ENCODE peak calls at places on chromosomes 16 and 17, in eight cellular contexts. One of them, this sample, is unnamed.

GRCh38 chr17:77271421-77271820 is 130.7 kb downstream of the SEC14L1 start:
- DNase-seq in stimulated activated CD4-positive, alpha-beta T cell treated with anti-CD3 and anti-CD28 coated beads, Interleukin-4, amount 100 ng/mL, for 4 hours: no peak
- DNase-seq in iPS DF 6.9: no peak
- DNase-seq in mesenteric fat pad: no peak
- DNase-seq in hypothalamus: no peak
- DNase-seq in CD8-positive, alpha-beta memory T cell: no peak
- DNase-seq in NCI-H1048: no peak
- DNase-seq in activated naive CD4-positive, alpha-beta T cell treated with anti-CD3 and anti-CD28 coated beads, Interleukin-2, amount 50 U/mL, for 16 hours: no peak
- DNase-seq in this sample: no peak

GRCh38 chr17:81733507-81734404 is 21.7 kb downstream of the SLC25A10 start:
- DNase-seq in activated naive CD4-positive, alpha-beta T cell treated with anti-CD3 and anti-CD28 coated beads, Interleukin-2, amount 50 U/mL, for 16 hours: peak
- DNase-seq in hypothalamus: peak
- DNase-seq in iPS DF 6.9: no peak
- DNase-seq in CD8-positive, alpha-beta memory T cell: peak
- DNase-seq in mesenteric fat pad: peak
- DNase-seq in stimulated activated CD4-positive, alpha-beta T cell treated with anti-CD3 and anti-CD28 coated beads, Interleukin-4, amount 100 ng/mL, for 4 hours: peak
- DNase-seq in NCI-H1048: no peak
- DNase-seq in this sample: peak

GRCh38 chr17:44004077-44004760 is at the start of gene NAGS:
- DNase-seq in activated naive CD4-positive, alpha-beta T cell treated with anti-CD3 and anti-CD28 coated beads, Interleukin-2, amount 50 U/mL, for 16 hours: no peak
- DNase-seq in iPS DF 6.9: no peak
- DNase-seq in mesenteric fat pad: no peak
- DNase-seq in CD8-positive, alpha-beta memory T cell: peak
- DNase-seq in hypothalamus: no peak
- DNase-seq in stimulated activated CD4-positive, alpha-beta T cell treated with anti-CD3 and anti-CD28 coated beads, Interleukin-4, amount 100 ng/mL, for 4 hours: no peak
- DNase-seq in NCI-H1048: no peak
- DNase-seq in this sample: no peak

GRCh38 chr17:846901-847777 is 65.0 kb downstream of the MRM3 start:
- DNase-seq in CD8-positive, alpha-beta memory T cell: no peak
- DNase-seq in hypothalamus: no peak
- DNase-seq in mesenteric fat pad: no peak
- DNase-seq in iPS DF 6.9: no peak
- DNase-seq in activated naive CD4-positive, alpha-beta T cell treated with anti-CD3 and anti-CD28 coated beads, Interleukin-2, amount 50 U/mL, for 16 hours: no peak
- DNase-seq in NCI-H1048: no peak
- DNase-seq in stimulated activated CD4-positive, alpha-beta T cell treated with anti-CD3 and anti-CD28 coated beads, Interleukin-4, amount 100 ng/mL, for 4 hours: no peak
- DNase-seq in this sample: no peak

GRCh38 chr16:70790815-70791214 is 10.1 kb downstream of the VAC14 start:
- DNase-seq in hypothalamus: no peak
- DNase-seq in CD8-positive, alpha-beta memory T cell: no peak
- DNase-seq in iPS DF 6.9: no peak
- DNase-seq in NCI-H1048: no peak
- DNase-seq in mesenteric fat pad: no peak
- DNase-seq in stimulated activated CD4-positive, alpha-beta T cell treated with anti-CD3 and anti-CD28 coated beads, Interleukin-4, amount 100 ng/mL, for 4 hours: no peak
- DNase-seq in activated naive CD4-positive, alpha-beta T cell treated with anti-CD3 and anti-CD28 coated beads, Interleukin-2, amount 50 U/mL, for 16 hours: no peak
- DNase-seq in this sample: no peak

GRCh38 chr17:21272881-21273839 is 11.4 kb upstream of the MAP2K3 start:
- DNase-seq in activated naive CD4-positive, alpha-beta T cell treated with anti-CD3 and anti-CD28 coated beads, Interleukin-2, amount 50 U/mL, for 16 hours: no peak
- DNase-seq in CD8-positive, alpha-beta memory T cell: no peak
- DNase-seq in stimulated activated CD4-positive, alpha-beta T cell treated with anti-CD3 and anti-CD28 coated beads, Interleukin-4, amount 100 ng/mL, for 4 hours: no peak
- DNase-seq in iPS DF 6.9: no peak
- DNase-seq in hypothalamus: no peak
- DNase-seq in NCI-H1048: no peak
- DNase-seq in mesenteric fat pad: no peak
- DNase-seq in this sample: no peak

GRCh38 chr17:62791235-62792121 is 16.6 kb downstream of the MARCHF10 start:
- DNase-seq in stimulated activated CD4-positive, alpha-beta T cell treated with anti-CD3 and anti-CD28 coated beads, Interleukin-4, amount 100 ng/mL, for 4 hours: no peak
- DNase-seq in activated naive CD4-positive, alpha-beta T cell treated with anti-CD3 and anti-CD28 coated beads, Interleukin-2, amount 50 U/mL, for 16 hours: no peak
- DNase-seq in hypothalamus: no peak
- DNase-seq in NCI-H1048: no peak
- DNase-seq in mesenteric fat pad: no peak
- DNase-seq in CD8-positive, alpha-beta memory T cell: no peak
- DNase-seq in iPS DF 6.9: no peak
- DNase-seq in this sample: no peak

GRCh38 chr16:87806608-87807546 is 41.1 kb upstream of the KLHDC4 start:
- DNase-seq in activated naive CD4-positive, alpha-beta T cell treated with anti-CD3 and anti-CD28 coated beads, Interleukin-2, amount 50 U/mL, for 16 hours: peak
- DNase-seq in NCI-H1048: no peak
- DNase-seq in stimulated activated CD4-positive, alpha-beta T cell treated with anti-CD3 and anti-CD28 coated beads, Interleukin-4, amount 100 ng/mL, for 4 hours: peak
- DNase-seq in hypothalamus: no peak
- DNase-seq in CD8-positive, alpha-beta memory T cell: no peak
- DNase-seq in mesenteric fat pad: no peak
- DNase-seq in iPS DF 6.9: no peak
- DNase-seq in this sample: peak

GRCh38 chr17:46876353-46876887 is 25.0 kb downstream of the WNT9B start:
- DNase-seq in stimulated activated CD4-positive, alpha-beta T cell treated with anti-CD3 and anti-CD28 coated beads, Interleukin-4, amount 100 ng/mL, for 4 hours: no peak
- DNase-seq in NCI-H1048: no peak
- DNase-seq in iPS DF 6.9: no peak
- DNase-seq in activated naive CD4-positive, alpha-beta T cell treated with anti-CD3 and anti-CD28 coated beads, Interleukin-2, amount 50 U/mL, for 16 hours: no peak
- DNase-seq in mesenteric fat pad: no peak
- DNase-seq in hypothalamus: no peak
- DNase-seq in CD8-positive, alpha-beta memory T cell: no peak
- DNase-seq in this sample: no peak

GRCh38 chr17:7403043-7403901 is 625 bp downstream of the TMEM256 start:
- DNase-seq in hypothalamus: no peak
- DNase-seq in iPS DF 6.9: no peak
- DNase-seq in mesenteric fat pad: no peak
- DNase-seq in stimulated activated CD4-positive, alpha-beta T cell treated with anti-CD3 and anti-CD28 coated beads, Interleukin-4, amount 100 ng/mL, for 4 hours: no peak
- DNase-seq in CD8-positive, alpha-beta memory T cell: no peak
- DNase-seq in NCI-H1048: no peak
- DNase-seq in activated naive CD4-positive, alpha-beta T cell treated with anti-CD3 and anti-CD28 coated beads, Interleukin-2, amount 50 U/mL, for 16 hours: no peak
- DNase-seq in this sample: peak

GRCh38 chr17:382644-383533 is 30.3 kb upstream of the RPH3AL start:
- DNase-seq in hypothalamus: peak
- DNase-seq in CD8-positive, alpha-beta memory T cell: no peak
- DNase-seq in NCI-H1048: no peak
- DNase-seq in mesenteric fat pad: no peak
- DNase-seq in activated naive CD4-positive, alpha-beta T cell treated with anti-CD3 and anti-CD28 coated beads, Interleukin-2, amount 50 U/mL, for 16 hours: no peak
- DNase-seq in iPS DF 6.9: peak
- DNase-seq in stimulated activated CD4-positive, alpha-beta T cell treated with anti-CD3 and anti-CD28 coated beads, Interleukin-4, amount 100 ng/mL, for 4 hours: no peak
- DNase-seq in this sample: no peak

GRCh38 chr17:81966343-81967243 is 5.6 kb upstream of the NOTUM start:
- DNase-seq in NCI-H1048: no peak
- DNase-seq in activated naive CD4-positive, alpha-beta T cell treated with anti-CD3 and anti-CD28 coated beads, Interleukin-2, amount 50 U/mL, for 16 hours: no peak
- DNase-seq in stimulated activated CD4-positive, alpha-beta T cell treated with anti-CD3 and anti-CD28 coated beads, Interleukin-4, amount 100 ng/mL, for 4 hours: no peak
- DNase-seq in CD8-positive, alpha-beta memory T cell: no peak
- DNase-seq in mesenteric fat pad: no peak
- DNase-seq in hypothalamus: peak
- DNase-seq in iPS DF 6.9: no peak
- DNase-seq in this sample: no peak

GRCh38 chr17:7508846-7509245 is 24.7 kb downstream of the POLR2A start:
- DNase-seq in hypothalamus: no peak
- DNase-seq in iPS DF 6.9: no peak
- DNase-seq in stimulated activated CD4-positive, alpha-beta T cell treated with anti-CD3 and anti-CD28 coated beads, Interleukin-4, amount 100 ng/mL, for 4 hours: no peak
- DNase-seq in mesenteric fat pad: no peak
- DNase-seq in NCI-H1048: no peak
- DNase-seq in activated naive CD4-positive, alpha-beta T cell treated with anti-CD3 and anti-CD28 coated beads, Interleukin-2, amount 50 U/mL, for 16 hours: no peak
- DNase-seq in CD8-positive, alpha-beta memory T cell: no peak
- DNase-seq in this sample: no peak

GRCh38 chr16:23296994-23297393 is 5.1 kb upstream of the SCNN1B start:
- DNase-seq in stimulated activated CD4-positive, alpha-beta T cell treated with anti-CD3 and anti-CD28 coated beads, Interleukin-4, amount 100 ng/mL, for 4 hours: no peak
- DNase-seq in hypothalamus: no peak
- DNase-seq in CD8-positive, alpha-beta memory T cell: no peak
- DNase-seq in activated naive CD4-positive, alpha-beta T cell treated with anti-CD3 and anti-CD28 coated beads, Interleukin-2, amount 50 U/mL, for 16 hours: no peak
- DNase-seq in iPS DF 6.9: peak
- DNase-seq in mesenteric fat pad: no peak
- DNase-seq in NCI-H1048: no peak
- DNase-seq in this sample: no peak

This sample was measured in stimulated activated naive CD4-positive, alpha-beta T cell treated with Interleukin-2 at 50 U/mL for 16 hours.